ENCODE peak calls at places on chromosome 4, in six cellular contexts. One of them, this sample, is unnamed.

GRCh38 chr4:70623301-70623700 is 5.2 kb upstream of the ENAM start:
- DNase-seq in left ventricle myocardium inferior: no peak
- DNase-seq in uterus: no peak
- DNase-seq in CD8-positive, alpha-beta T cell: no peak
- DNase-seq in ovary: no peak
- DNase-seq in esophagus squamous epithelium: no peak
- DNase-seq in this sample: no peak

GRCh38 chr4:8305851-8306361 is 36.4 kb downstream of the HTRA3 start:
- DNase-seq in CD8-positive, alpha-beta T cell: no peak
- DNase-seq in left ventricle myocardium inferior: peak; percentile 72
- DNase-seq in esophagus squamous epithelium: no peak
- DNase-seq in ovary: peak; percentile 67
- DNase-seq in uterus: peak; percentile 33
- DNase-seq in this sample: no peak

GRCh38 chr4:114890773-114891172 is 222.6 kb downstream of the NDST4 start:
- DNase-seq in left ventricle myocardium inferior: no peak
- DNase-seq in ovary: no peak
- DNase-seq in esophagus squamous epithelium: no peak
- DNase-seq in CD8-positive, alpha-beta T cell: no peak
- DNase-seq in uterus: no peak
- DNase-seq in this sample: no peak

GRCh38 chr4:70714061-70714468 is 7.7 kb upstream of the RUFY3 start:
- DNase-seq in ovary: no peak
- DNase-seq in left ventricle myocardium inferior: no peak
- DNase-seq in esophagus squamous epithelium: no peak
- DNase-seq in CD8-positive, alpha-beta T cell: no peak
- DNase-seq in uterus: no peak
- DNase-seq in this sample: no peak

GRCh38 chr4:119151161-119151560 is 15.5 kb downstream of the MYOZ2 start:
- DNase-seq in esophagus squamous epithelium: no peak
- DNase-seq in CD8-positive, alpha-beta T cell: no peak
- DNase-seq in uterus: no peak
- DNase-seq in left ventricle myocardium inferior: no peak
- DNase-seq in ovary: no peak
- DNase-seq in this sample: no peak

GRCh38 chr4:36997727-36998126 is 246.8 kb upstream of the NWD2 start:
- DNase-seq in uterus: no peak
- DNase-seq in esophagus squamous epithelium: no peak
- DNase-seq in left ventricle myocardium inferior: no peak
- DNase-seq in CD8-positive, alpha-beta T cell: no peak
- DNase-seq in ovary: no peak
- DNase-seq in this sample: no peak

GRCh38 chr4:152990471-152991131 is 54.5 kb downstream of the FHDC1 start:
- DNase-seq in left ventricle myocardium inferior: no peak
- DNase-seq in uterus: no peak
- DNase-seq in esophagus squamous epithelium: no peak
- DNase-seq in CD8-positive, alpha-beta T cell: no peak
- DNase-seq in ovary: no peak
- DNase-seq in this sample: no peak

GRCh38 chr4:37549003-37549402 is 137.2 kb downstream of the RELL1 start:
- DNase-seq in ovary: no peak
- DNase-seq in esophagus squamous epithelium: no peak
- DNase-seq in CD8-positive, alpha-beta T cell: no peak
- DNase-seq in left ventricle myocardium inferior: no peak
- DNase-seq in uterus: no peak
- DNase-seq in this sample: no peak

GRCh38 chr4:55725057-55725456 is 89.0 kb upstream of the NMU start:
- DNase-seq in esophagus squamous epithelium: no peak
- DNase-seq in ovary: no peak
- DNase-seq in CD8-positive, alpha-beta T cell: no peak
- DNase-seq in uterus: no peak
- DNase-seq in left ventricle myocardium inferior: no peak
- DNase-seq in this sample: no peak

GRCh38 chr4:27020203-27020602 is 159.6 kb downstream of the STIM2 start:
- DNase-seq in esophagus squamous epithelium: no peak
- DNase-seq in ovary: no peak
- DNase-seq in left ventricle myocardium inferior: no peak
- DNase-seq in uterus: no peak
- DNase-seq in CD8-positive, alpha-beta T cell: no peak
- DNase-seq in this sample: no peak

GRCh38 chr4:152352645-152353116 is 183.2 kb downstream of the FBXW7 start:
- DNase-seq in ovary: peak; percentile 62
- DNase-seq in esophagus squamous epithelium: no peak
- DNase-seq in left ventricle myocardium inferior: peak; percentile 20
- DNase-seq in uterus: peak; percentile 81
- DNase-seq in CD8-positive, alpha-beta T cell: peak; percentile 1
- DNase-seq in this sample: peak; percentile 43

GRCh38 chr4:122099896-122100295 is 52.2 kb upstream of the BLTP1 start:
- DNase-seq in esophagus squamous epithelium: no peak
- DNase-seq in ovary: no peak
- DNase-seq in uterus: no peak
- DNase-seq in left ventricle myocardium inferior: no peak
- DNase-seq in CD8-positive, alpha-beta T cell: no peak
- DNase-seq in this sample: peak; percentile 34

GRCh38 chr4:39641451-39641850 is 2.8 kb upstream of the SMIM14 start:
- DNase-seq in ovary: no peak
- DNase-seq in uterus: no peak
- DNase-seq in esophagus squamous epithelium: no peak
- DNase-seq in left ventricle myocardium inferior: no peak
- DNase-seq in CD8-positive, alpha-beta T cell: no peak
- DNase-seq in this sample: no peak

GRCh38 chr4:38529189-38530115 is 134.5 kb upstream of the KLF3 start:
- DNase-seq in uterus: no peak
- DNase-seq in left ventricle myocardium inferior: peak; percentile 20
- DNase-seq in esophagus squamous epithelium: peak; percentile 34
- DNase-seq in CD8-positive, alpha-beta T cell: no peak
- DNase-seq in ovary: no peak
- DNase-seq in this sample: no peak

GRCh38 chr4:40525811-40526598 is 103.7 kb downstream of the RBM47 start:
- DNase-seq in left ventricle myocardium inferior: no peak
- DNase-seq in CD8-positive, alpha-beta T cell: no peak
- DNase-seq in uterus: peak; percentile 40
- DNase-seq in ovary: peak; percentile 28
- DNase-seq in esophagus squamous epithelium: no peak
- DNase-seq in this sample: peak; percentile 29

GRCh38 chr4:148114436-148114835 is 327.8 kb downstream of the NR3C2 start:
- DNase-seq in uterus: no peak
- DNase-seq in ovary: no peak
- DNase-seq in left ventricle myocardium inferior: no peak
- DNase-seq in CD8-positive, alpha-beta T cell: no peak
- DNase-seq in esophagus squamous epithelium: no peak
- DNase-seq in this sample: no peak

GRCh38 chr4:91325495-91325894 is 978.3 kb upstream of the GRID2 start:
- DNase-seq in CD8-positive, alpha-beta T cell: no peak
- DNase-seq in ovary: no peak
- DNase-seq in uterus: no peak
- DNase-seq in esophagus squamous epithelium: no peak
- DNase-seq in left ventricle myocardium inferior: no peak
- DNase-seq in this sample: no peak

GRCh38 chr4:105158837-105159236 is 12.2 kb downstream of the TET2 start:
- DNase-seq in CD8-positive, alpha-beta T cell: no peak
- DNase-seq in left ventricle myocardium inferior: no peak
- DNase-seq in esophagus squamous epithelium: no peak
- DNase-seq in uterus: no peak
- DNase-seq in ovary: peak; percentile 34
- DNase-seq in this sample: no peak

GRCh38 chr4:105296672-105297071 is 150.0 kb downstream of the TET2 start:
- DNase-seq in uterus: no peak
- DNase-seq in left ventricle myocardium inferior: no peak
- DNase-seq in ovary: no peak
- DNase-seq in CD8-positive, alpha-beta T cell: no peak
- DNase-seq in esophagus squamous epithelium: no peak
- DNase-seq in this sample: no peak

GRCh38 chr4:185518069-185518468 is 17.2 kb downstream of the PDLIM3 start:
- DNase-seq in ovary: no peak
- DNase-seq in esophagus squamous epithelium: no peak
- DNase-seq in uterus: no peak
- DNase-seq in left ventricle myocardium inferior: no peak
- DNase-seq in CD8-positive, alpha-beta T cell: no peak
- DNase-seq in this sample: no peak

GRCh38 chr4:109079731-109080130 is 222.7 kb downstream of the COL25A1 start:
- DNase-seq in uterus: no peak
- DNase-seq in left ventricle myocardium inferior: no peak
- DNase-seq in ovary: no peak
- DNase-seq in CD8-positive, alpha-beta T cell: no peak
- DNase-seq in esophagus squamous epithelium: no peak
- DNase-seq in this sample: peak; percentile 27

GRCh38 chr4:23929248-23929647 is 39.4 kb upstream of the PPARGC1A start:
- DNase-seq in uterus: no peak
- DNase-seq in left ventricle myocardium inferior: no peak
- DNase-seq in CD8-positive, alpha-beta T cell: no peak
- DNase-seq in esophagus squamous epithelium: no peak
- DNase-seq in ovary: no peak
- DNase-seq in this sample: no peak

GRCh38 chr4:185201983-185202962 is 1.5 kb downstream of the CFAP97 start:
- DNase-seq in ovary: no peak
- DNase-seq in esophagus squamous epithelium: no peak
- DNase-seq in CD8-positive, alpha-beta T cell: peak; percentile 23
- DNase-seq in uterus: no peak
- DNase-seq in left ventricle myocardium inferior: no peak
- DNase-seq in this sample: no peak

GRCh38 chr4:124212835-124213640 is 499.5 kb downstream of the ANKRD50 start:
- DNase-seq in ovary: no peak
- DNase-seq in uterus: peak; percentile 18
- DNase-seq in CD8-positive, alpha-beta T cell: no peak
- DNase-seq in esophagus squamous epithelium: no peak
- DNase-seq in left ventricle myocardium inferior: no peak
- DNase-seq in this sample: no peak

GRCh38 chr4:157992038-157992706 is 180.7 kb downstream of the GASK1B start:
- DNase-seq in esophagus squamous epithelium: no peak
- DNase-seq in uterus: peak; percentile 75
- DNase-seq in CD8-positive, alpha-beta T cell: no peak
- DNase-seq in left ventricle myocardium inferior: no peak
- DNase-seq in ovary: peak; percentile 30
- DNase-seq in this sample: peak; percentile 47

GRCh38 chr4:133152801-133153526 is 3.9 kb downstream of the PCDH10 start:
- DNase-seq in CD8-positive, alpha-beta T cell: no peak
- DNase-seq in ovary: no peak
- DNase-seq in left ventricle myocardium inferior: no peak
- DNase-seq in uterus: no peak
- DNase-seq in esophagus squamous epithelium: no peak
- DNase-seq in this sample: no peak

GRCh38 chr4:67674098-67674497 is 26.9 kb downstream of the UBA6 start:
- DNase-seq in CD8-positive, alpha-beta T cell: no peak
- DNase-seq in ovary: no peak
- DNase-seq in left ventricle myocardium inferior: no peak
- DNase-seq in uterus: no peak
- DNase-seq in esophagus squamous epithelium: no peak
- DNase-seq in this sample: no peak

GRCh38 chr4:101604976-101605375 is 185.6 kb upstream of the BANK1 start:
- DNase-seq in ovary: no peak
- DNase-seq in uterus: no peak
- DNase-seq in left ventricle myocardium inferior: no peak
- DNase-seq in CD8-positive, alpha-beta T cell: no peak
- DNase-seq in esophagus squamous epithelium: no peak
- DNase-seq in this sample: no peak
- H3K4me3 ChIP-seq in ovary: no peak overlapping the region
- H3K4me3 ChIP-seq in uterus: no peak overlapping the region
- H3K4me3 ChIP-seq in left ventricle myocardium inferior: no peak overlapping the region
- H3K4me3 ChIP-seq in CD8-positive, alpha-beta T cell: no peak overlapping the region
- H3K4me3 ChIP-seq in esophagus squamous epithelium: no peak overlapping the region
- H3K4me3 ChIP-seq in this sample: no peak overlapping the region

DNA sequence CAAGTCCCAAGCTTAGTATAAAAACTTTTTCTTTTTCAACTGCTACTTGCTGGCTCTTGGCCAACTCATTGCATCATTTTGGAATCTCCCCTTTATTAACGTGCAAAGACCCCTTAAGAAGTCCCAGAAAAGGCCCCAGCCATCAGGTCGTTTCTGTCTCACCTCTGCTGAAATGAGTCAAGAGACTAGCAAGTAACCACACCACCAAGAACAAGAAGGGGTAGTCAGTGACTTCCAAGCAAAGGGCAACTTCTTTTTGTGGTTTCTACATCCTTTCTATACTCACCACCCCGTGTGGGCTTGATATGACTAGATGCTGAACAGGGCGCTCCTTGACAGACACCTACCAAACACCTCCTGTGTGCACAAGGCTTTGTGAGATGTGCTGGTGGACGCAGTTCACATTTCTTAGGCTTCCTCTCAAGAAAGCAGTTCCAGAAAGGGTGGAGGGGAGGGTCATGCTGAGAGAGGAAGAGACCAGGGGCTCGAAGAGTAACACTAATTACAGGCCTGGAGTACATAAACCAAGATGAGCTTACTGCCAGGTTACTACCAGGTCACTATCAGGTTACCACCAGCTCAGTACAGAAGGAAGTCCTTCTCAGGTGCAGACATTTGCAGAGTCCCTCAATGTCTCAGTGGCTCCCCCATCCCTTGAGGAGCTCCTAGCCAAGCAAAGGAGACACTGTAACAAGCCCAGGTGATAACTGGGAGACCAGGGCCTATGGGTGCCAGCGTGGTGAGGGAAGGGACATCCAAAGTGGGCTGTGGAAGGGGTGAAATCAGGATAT is 19.3 kb downstream of the JAKMIP1 start:
- DNase-seq in CD8-positive, alpha-beta T cell: no peak
- DNase-seq in ovary: no peak
- DNase-seq in uterus: no peak
- DNase-seq in left ventricle myocardium inferior: no peak
- DNase-seq in esophagus squamous epithelium: no peak
- DNase-seq in this sample: no peak
- H3K27ac ChIP-seq in CD8-positive, alpha-beta T cell: no peak overlapping the region
- H3K27ac ChIP-seq in ovary: no peak overlapping the region
- H3K27ac ChIP-seq in uterus: no peak overlapping the region
- H3K27ac ChIP-seq in left ventricle myocardium inferior: no peak overlapping the region
- H3K27ac ChIP-seq in esophagus squamous epithelium: no peak overlapping the region
- H3K27ac ChIP-seq in this sample: no peak overlapping the region

DNA sequence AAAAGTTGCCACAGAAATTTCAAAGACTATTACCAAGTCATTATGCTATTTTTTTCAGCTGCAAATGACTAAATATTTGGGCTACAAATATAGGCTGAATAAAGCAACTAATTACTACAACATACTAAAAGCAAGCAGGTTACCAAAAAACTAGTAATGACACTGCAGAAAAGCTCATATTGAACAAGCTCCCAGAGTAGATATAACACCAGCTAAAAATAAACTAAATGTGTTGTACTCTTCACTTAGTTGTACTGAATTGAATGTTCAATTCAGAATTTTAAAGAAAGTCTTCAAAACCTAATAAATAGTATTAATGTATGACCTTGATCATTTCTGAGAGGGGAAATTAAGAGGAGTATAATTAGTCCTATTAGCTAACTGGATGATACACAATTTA is 12.0 kb downstream of the ATP8A1 start:
- DNase-seq in CD8-positive, alpha-beta T cell: no peak
- DNase-seq in uterus: no peak
- DNase-seq in left ventricle myocardium inferior: no peak
- DNase-seq in ovary: no peak
- DNase-seq in esophagus squamous epithelium: no peak
- DNase-seq in this sample: no peak
- H3K4me1 ChIP-seq in CD8-positive, alpha-beta T cell: peaks cover 85% of the 10 kb centered on the region
- H3K4me1 ChIP-seq in uterus: no peaks in the 10 kb centered on the region
- H3K4me1 ChIP-seq in left ventricle myocardium inferior: peaks cover 66% of the 10 kb centered on the region
- H3K4me1 ChIP-seq in ovary: no peaks in the 10 kb centered on the region
- H3K4me1 ChIP-seq in esophagus squamous epithelium: no peaks in the 10 kb centered on the region
- H3K4me1 ChIP-seq in this sample: no peaks in the 10 kb centered on the region

DNA sequence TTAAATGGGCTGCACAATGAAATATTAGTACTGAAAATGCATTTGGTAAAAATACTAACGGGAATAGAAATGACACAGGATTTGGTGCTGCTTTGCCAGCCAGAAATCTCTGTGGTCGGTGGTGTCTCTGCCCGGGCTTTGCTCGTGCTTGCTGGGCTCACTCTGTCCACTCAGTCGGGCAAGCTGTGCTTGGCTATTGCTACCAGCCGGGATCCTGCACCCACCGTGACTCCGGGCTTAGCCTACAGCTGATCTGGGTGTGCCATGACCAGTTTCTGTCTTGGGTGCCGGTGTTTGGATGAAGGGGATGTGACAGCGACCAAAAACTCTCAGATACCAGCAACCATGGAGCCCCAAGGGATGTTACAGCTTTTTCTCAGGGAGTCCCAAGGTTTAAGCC is 487.7 kb downstream of the TECRL start:
- DNase-seq in left ventricle myocardium inferior: no peak
- DNase-seq in uterus: no peak
- DNase-seq in CD8-positive, alpha-beta T cell: no peak
- DNase-seq in esophagus squamous epithelium: no peak
- DNase-seq in ovary: no peak
- DNase-seq in this sample: no peak
- H3K4me3 ChIP-seq in left ventricle myocardium inferior: no peak overlapping the region
- H3K4me3 ChIP-seq in uterus: no peak overlapping the region
- H3K4me3 ChIP-seq in CD8-positive, alpha-beta T cell: no peak overlapping the region
- H3K4me3 ChIP-seq in esophagus squamous epithelium: no peak overlapping the region
- H3K4me3 ChIP-seq in ovary: no peak overlapping the region
- H3K4me3 ChIP-seq in this sample: no peak overlapping the region